ENCODE peak calls at places on chromosomes 11 and 22, in nine cellular contexts. One of them, this sample, is unnamed.

GRCh38 chr11:16336721-16337120 is 19.6 kb downstream of the SOX6 start:
- DNase-seq in lower leg skin: no peak
- DNase-seq in stomach: no peak
- DNase-seq in omental fat pad: no peak
- DNase-seq in prostate gland: no peak
- DNase-seq in HFFc6: no peak
- DNase-seq in AG10803: no peak
- DNase-seq in choroid plexus epithelial cell: no peak
- DNase-seq in pancreas: no peak
- DNase-seq in this sample: no peak

GRCh38 chr22:42316988-42317387 is 46.5 kb upstream of the TCF20 start:
- DNase-seq in lower leg skin: peak
- DNase-seq in HFFc6: no peak
- DNase-seq in prostate gland: peak
- DNase-seq in choroid plexus epithelial cell: peak
- DNase-seq in omental fat pad: no peak
- DNase-seq in AG10803: peak
- DNase-seq in pancreas: no peak
- DNase-seq in stomach: peak
- DNase-seq in this sample: no peak

GRCh38 chr11:118928870-118929495 is 3.3 kb upstream of the BCL9L start:
- DNase-seq in pancreas: peak
- DNase-seq in AG10803: peak
- DNase-seq in stomach: no peak
- DNase-seq in choroid plexus epithelial cell: peak
- DNase-seq in HFFc6: no peak
- DNase-seq in lower leg skin: no peak
- DNase-seq in omental fat pad: no peak
- DNase-seq in prostate gland: peak
- DNase-seq in this sample: no peak

GRCh38 chr11:98835336-98835735 is 185.4 kb upstream of the CNTN5 start:
- DNase-seq in choroid plexus epithelial cell: no peak
- DNase-seq in pancreas: no peak
- DNase-seq in stomach: no peak
- DNase-seq in HFFc6: no peak
- DNase-seq in lower leg skin: no peak
- DNase-seq in AG10803: no peak
- DNase-seq in omental fat pad: no peak
- DNase-seq in prostate gland: no peak
- DNase-seq in this sample: no peak

GRCh38 chr11:46352063-46352841 is 5.0 kb downstream of the DGKZ start:
- DNase-seq in HFFc6: no peak
- DNase-seq in pancreas: peak
- DNase-seq in lower leg skin: no peak
- DNase-seq in AG10803: no peak
- DNase-seq in prostate gland: no peak
- DNase-seq in omental fat pad: no peak
- DNase-seq in stomach: peak
- DNase-seq in choroid plexus epithelial cell: peak
- DNase-seq in this sample: peak

GRCh38 chr11:66619080-66619554 is 2.7 kb downstream of the RBM14 start:
- DNase-seq in choroid plexus epithelial cell: peak
- DNase-seq in omental fat pad: no peak
- DNase-seq in prostate gland: no peak
- DNase-seq in lower leg skin: no peak
- DNase-seq in AG10803: peak
- DNase-seq in pancreas: no peak
- DNase-seq in HFFc6: peak
- DNase-seq in stomach: no peak
- DNase-seq in this sample: no peak

GRCh38 chr11:93389737-93390136 is 59.2 kb downstream of the DEUP1 start:
- DNase-seq in choroid plexus epithelial cell: no peak
- DNase-seq in HFFc6: no peak
- DNase-seq in omental fat pad: no peak
- DNase-seq in lower leg skin: no peak
- DNase-seq in stomach: no peak
- DNase-seq in prostate gland: no peak
- DNase-seq in AG10803: no peak
- DNase-seq in pancreas: no peak
- DNase-seq in this sample: no peak

GRCh38 chr11:83473771-83474170 is 187.6 kb upstream of the CCDC90B start:
- DNase-seq in pancreas: no peak
- DNase-seq in prostate gland: no peak
- DNase-seq in omental fat pad: no peak
- DNase-seq in stomach: no peak
- DNase-seq in AG10803: no peak
- DNase-seq in choroid plexus epithelial cell: no peak
- DNase-seq in HFFc6: no peak
- DNase-seq in lower leg skin: no peak
- DNase-seq in this sample: no peak

GRCh38 chr11:1854132-1854948 is 1.5 kb downstream of the LSP1 start:
- DNase-seq in stomach: no peak
- DNase-seq in choroid plexus epithelial cell: no peak
- DNase-seq in AG10803: no peak
- DNase-seq in prostate gland: no peak
- DNase-seq in lower leg skin: no peak
- DNase-seq in HFFc6: no peak
- DNase-seq in omental fat pad: no peak
- DNase-seq in pancreas: peak
- DNase-seq in this sample: no peak

GRCh38 chr11:122108192-122108799 is 7.7 kb downstream of the BLID start:
- DNase-seq in pancreas: no peak
- DNase-seq in lower leg skin: no peak
- DNase-seq in AG10803: no peak
- DNase-seq in HFFc6: peak
- DNase-seq in stomach: no peak
- DNase-seq in prostate gland: no peak
- DNase-seq in choroid plexus epithelial cell: peak
- DNase-seq in omental fat pad: no peak
- DNase-seq in this sample: no peak

GRCh38 chr11:118535261-118535660 is 4.3 kb downstream of the TMEM25 start:
- DNase-seq in HFFc6: no peak
- DNase-seq in lower leg skin: no peak
- DNase-seq in omental fat pad: no peak
- DNase-seq in stomach: no peak
- DNase-seq in choroid plexus epithelial cell: no peak
- DNase-seq in prostate gland: no peak
- DNase-seq in pancreas: no peak
- DNase-seq in AG10803: no peak
- DNase-seq in this sample: no peak

DNA sequence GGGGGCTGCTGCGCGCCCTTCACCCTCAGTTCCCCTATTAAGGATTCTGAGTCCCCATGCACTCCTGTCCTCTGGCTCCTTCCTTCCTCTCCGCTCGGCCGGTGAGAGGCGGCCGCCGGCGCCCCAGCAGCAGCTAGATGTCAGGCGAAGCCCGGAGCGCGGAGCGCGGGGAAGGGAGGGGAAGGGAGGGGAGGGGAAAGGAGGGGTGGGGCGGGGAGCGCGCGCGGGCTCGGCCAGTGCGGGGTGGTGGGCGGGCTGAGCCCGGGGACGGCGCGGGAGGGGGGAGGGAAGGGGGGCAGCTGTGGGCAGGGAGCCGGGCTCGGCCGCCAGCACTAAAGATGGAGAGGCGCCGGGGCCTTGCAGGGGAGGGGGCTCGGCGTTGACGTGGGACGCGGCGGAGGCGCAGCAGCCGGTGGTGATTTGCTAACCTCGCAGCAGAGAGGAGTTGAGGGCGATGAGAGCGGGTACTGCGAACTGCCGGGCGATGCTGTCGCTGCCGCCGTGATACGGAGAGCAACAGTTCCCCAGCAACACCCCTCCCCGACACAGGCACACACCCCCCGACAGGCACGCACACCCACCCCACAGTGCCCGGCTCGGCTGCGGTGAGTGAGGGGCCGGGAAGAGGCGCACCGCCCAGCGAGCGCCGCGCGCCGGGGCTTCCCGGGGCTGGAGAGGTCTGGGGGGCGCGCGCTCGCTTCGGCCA is at the start of gene ZBTB16:
- DNase-seq in HFFc6: no peak
- DNase-seq in prostate gland: peak
- DNase-seq in stomach: peak
- DNase-seq in pancreas: peak
- DNase-seq in omental fat pad: no peak
- DNase-seq in AG10803: no peak
- DNase-seq in lower leg skin: peak
- DNase-seq in choroid plexus epithelial cell: peak
- DNase-seq in this sample: peak
- TF ChIP-seq CTCF in HFFc6: no peak
- TF ChIP-seq CTCF in prostate gland: peak
- TF ChIP-seq CTCF in stomach: peak
- TF ChIP-seq CTCF in pancreas: no peak
- TF ChIP-seq CTCF in omental fat pad: no peak
- TF ChIP-seq CTCF in AG10803: no peak
- TF ChIP-seq CTCF in lower leg skin: no peak
- TF ChIP-seq CTCF in choroid plexus epithelial cell: peak
- TF ChIP-seq CTCF in this sample: no peak

GRCh38 chr11:128802358-128802981 is 64.6 kb downstream of the KCNJ1 start:
- DNase-seq in AG10803: no peak
- DNase-seq in omental fat pad: no peak
- DNase-seq in pancreas: no peak
- DNase-seq in lower leg skin: no peak
- DNase-seq in choroid plexus epithelial cell: peak
- DNase-seq in stomach: peak
- DNase-seq in HFFc6: peak
- DNase-seq in prostate gland: no peak
- DNase-seq in this sample: no peak
- TF ChIP-seq CTCF in AG10803: peak
- TF ChIP-seq CTCF in omental fat pad: no peak
- TF ChIP-seq CTCF in pancreas: no peak
- TF ChIP-seq CTCF in lower leg skin: no peak
- TF ChIP-seq CTCF in choroid plexus epithelial cell: peak
- TF ChIP-seq CTCF in stomach: peak
- TF ChIP-seq CTCF in HFFc6: peak
- TF ChIP-seq CTCF in prostate gland: no peak
- TF ChIP-seq CTCF in this sample: no peak

GRCh38 chr11:35487532-35488078 is 37.8 kb downstream of the PAMR1 start:
- DNase-seq in stomach: no peak
- DNase-seq in AG10803: peak
- DNase-seq in pancreas: no peak
- DNase-seq in omental fat pad: peak
- DNase-seq in choroid plexus epithelial cell: peak
- DNase-seq in HFFc6: peak
- DNase-seq in lower leg skin: no peak
- DNase-seq in prostate gland: no peak
- DNase-seq in this sample: no peak
- TF ChIP-seq CTCF in stomach: peak
- TF ChIP-seq CTCF in AG10803: peak
- TF ChIP-seq CTCF in pancreas: no peak
- TF ChIP-seq CTCF in omental fat pad: no peak
- TF ChIP-seq CTCF in choroid plexus epithelial cell: peak
- TF ChIP-seq CTCF in HFFc6: peak
- TF ChIP-seq CTCF in lower leg skin: no peak
- TF ChIP-seq CTCF in prostate gland: peak
- TF ChIP-seq CTCF in this sample: no peak

DNA sequence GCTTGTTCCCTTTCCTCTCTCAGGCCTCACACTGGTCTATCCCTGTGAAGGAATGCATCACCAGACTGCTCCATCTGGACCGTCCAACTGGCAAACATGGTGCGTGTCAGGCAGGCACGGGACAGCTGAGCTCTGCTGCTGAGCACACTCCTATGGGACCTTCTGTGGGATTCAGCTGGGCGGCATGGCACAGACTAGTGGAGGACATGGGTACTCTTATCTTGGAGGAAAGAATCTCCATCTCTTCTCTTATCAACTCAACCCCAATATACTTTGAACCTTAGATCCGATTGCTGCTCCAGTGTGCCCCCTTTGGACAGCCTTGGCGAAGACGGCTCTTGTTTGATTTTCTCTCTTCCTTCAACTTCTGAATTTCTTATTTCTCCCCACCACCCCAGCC is 593.6 kb downstream of the ETS1 start:
- DNase-seq in pancreas: no peak
- DNase-seq in omental fat pad: no peak
- DNase-seq in prostate gland: no peak
- DNase-seq in lower leg skin: no peak
- DNase-seq in HFFc6: no peak
- DNase-seq in stomach: no peak
- DNase-seq in AG10803: no peak
- DNase-seq in choroid plexus epithelial cell: no peak
- DNase-seq in this sample: no peak
- TF ChIP-seq CTCF in pancreas: no peak
- TF ChIP-seq CTCF in omental fat pad: no peak
- TF ChIP-seq CTCF in prostate gland: no peak
- TF ChIP-seq CTCF in lower leg skin: no peak
- TF ChIP-seq CTCF in HFFc6: peak
- TF ChIP-seq CTCF in stomach: no peak
- TF ChIP-seq CTCF in AG10803: peak
- TF ChIP-seq CTCF in choroid plexus epithelial cell: peak
- TF ChIP-seq CTCF in this sample: no peak

GRCh38 chr11:17478064-17478463 is 1.4 kb upstream of the ABCC8 start:
- DNase-seq in AG10803: no peak
- DNase-seq in lower leg skin: no peak
- DNase-seq in pancreas: no peak
- DNase-seq in prostate gland: no peak
- DNase-seq in choroid plexus epithelial cell: peak
- DNase-seq in HFFc6: no peak
- DNase-seq in omental fat pad: no peak
- DNase-seq in stomach: no peak
- DNase-seq in this sample: no peak

GRCh38 chr11:17477084-17477333 is 364 bp upstream of the ABCC8 start:
- DNase-seq in pancreas: no peak
- DNase-seq in stomach: no peak
- DNase-seq in choroid plexus epithelial cell: no peak
- DNase-seq in HFFc6: no peak
- DNase-seq in prostate gland: no peak
- DNase-seq in AG10803: no peak
- DNase-seq in lower leg skin: no peak
- DNase-seq in omental fat pad: no peak
- DNase-seq in this sample: no peak

GRCh38 chr11:17475666-17476316 is 854 bp downstream of the ABCC8 start:
- DNase-seq in AG10803: no peak
- DNase-seq in HFFc6: no peak
- DNase-seq in lower leg skin: no peak
- DNase-seq in stomach: no peak
- DNase-seq in prostate gland: no peak
- DNase-seq in choroid plexus epithelial cell: no peak
- DNase-seq in omental fat pad: no peak
- DNase-seq in pancreas: peak
- DNase-seq in this sample: no peak

GRCh38 chr11:17476317-17477083 is at the start of gene ABCC8:
- DNase-seq in HFFc6: no peak
- DNase-seq in omental fat pad: no peak
- DNase-seq in lower leg skin: no peak
- DNase-seq in stomach: peak
- DNase-seq in choroid plexus epithelial cell: no peak
- DNase-seq in pancreas: no peak
- DNase-seq in AG10803: no peak
- DNase-seq in prostate gland: no peak
- DNase-seq in this sample: no peak

DNA sequence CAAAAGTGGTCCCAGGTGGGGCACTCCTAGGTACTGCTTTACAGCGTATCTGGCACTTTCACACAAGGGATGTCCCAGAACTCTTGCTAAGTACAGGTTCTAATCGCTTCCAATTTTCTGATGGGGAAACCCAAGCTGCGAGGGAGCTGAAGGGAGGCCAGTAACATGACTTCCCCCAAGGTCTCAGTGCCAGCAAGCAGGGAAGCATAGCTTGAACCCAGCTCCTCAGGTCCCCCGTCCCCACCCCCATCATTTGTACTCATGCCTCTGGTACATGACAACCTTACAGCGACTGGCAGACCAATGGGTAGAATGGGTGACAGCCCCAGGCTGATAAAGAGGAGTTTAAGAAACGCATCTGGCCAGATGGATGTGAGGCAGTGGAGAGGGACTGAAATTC is 716 bp upstream of the ABCC8 start:
- DNase-seq in lower leg skin: no peak
- DNase-seq in pancreas: no peak
- DNase-seq in AG10803: no peak
- DNase-seq in prostate gland: no peak
- DNase-seq in omental fat pad: no peak
- DNase-seq in stomach: no peak
- DNase-seq in choroid plexus epithelial cell: no peak
- DNase-seq in HFFc6: no peak
- DNase-seq in this sample: no peak
- TF ChIP-seq CTCF in lower leg skin: no peak
- TF ChIP-seq CTCF in pancreas: no peak
- TF ChIP-seq CTCF in AG10803: no peak
- TF ChIP-seq CTCF in prostate gland: no peak
- TF ChIP-seq CTCF in omental fat pad: no peak
- TF ChIP-seq CTCF in stomach: no peak
- TF ChIP-seq CTCF in choroid plexus epithelial cell: no peak
- TF ChIP-seq CTCF in HFFc6: no peak
- TF ChIP-seq CTCF in this sample: no peak